ENCODE peak calls at places on chromosomes 13 and 19, in four cellular contexts. H is A549, B is K562, G is GM12878. I is an unnamed sample.

GRCh38 chr13:64855506-64855905 is 2374.6 kb downstream of the PCDH9 start:
- DNase-seq in H (no peak), B (no peak), G (no peak), I (no peak)

GRCh38 chr19:55354698-55355212 is at the start of gene COX6B2:
- DNase-seq in H (no peak), B (peak), G (no peak), I (no peak)

GRCh38 chr13:51525567-51526165 is 58.6 kb upstream of the WDFY2 start:
- DNase-seq in H (peak), B (no peak), G (no peak), I (no peak)

GRCh38 chr19:8585894-8586750 is 8.9 kb upstream of the MYO1F start:
- DNase-seq in H (peak), B (peak), G (no peak), I (peak)

GRCh38 chr13:29681859-29682258 is 86.4 kb upstream of the SLC7A1 start:
- DNase-seq in H (no peak), B (no peak), G (no peak), I (no peak)

GRCh38 chr19:56144396-56144795 is 3.3 kb downstream of the ZNF444 start:
- DNase-seq in H (no peak), B (no peak), G (no peak), I (no peak)

GRCh38 chr19:17226002-17226933 is at the start of gene OCEL1:
- DNase-seq in H (peak), B (peak), G (peak), I (peak)

GRCh38 chr13:77893066-77893465 is 25.6 kb downstream of the EDNRB start:
- DNase-seq in H (no peak), B (no peak), G (no peak), I (no peak)

GRCh38 chr19:17129377-17129776 is 53.8 kb downstream of the MYO9B start:
- DNase-seq in H (no peak), B (no peak), G (no peak), I (no peak)

GRCh38 chr19:43767818-43768217 is 13.0 kb downstream of the KCNN4 start:
- DNase-seq in H (no peak), B (no peak), G (no peak), I (no peak)

GRCh38 chr19:8831373-8831772 is 731 bp downstream of the ZNF558 start:
- DNase-seq in H (no peak), B (no peak), G (no peak), I (no peak)

GRCh38 chr13:34993470-34993869 is 51.4 kb downstream of the NBEA start:
- DNase-seq in H (no peak), B (no peak), G (no peak), I (no peak)

GRCh38 chr13:49810825-49811526 is 18.5 kb upstream of the KPNA3 start:
- DNase-seq in H (peak), B (no peak), G (no peak), I (peak)

GRCh38 chr19:54739587-54740497 is 1.5 kb downstream of the KIR2DL3 start:
- DNase-seq in H (no peak), B (no peak), G (no peak), I (no peak)

GRCh38 chr13:20416223-20416622 is 109.4 kb downstream of the CRYL1 start:
- DNase-seq in H (no peak), B (no peak), G (no peak), I (no peak)

GRCh38 chr13:21901772-21902708 is 231.2 kb downstream of the FGF9 start:
- DNase-seq in H (no peak), B (no peak), G (no peak), I (peak)

GRCh38 chr19:57559008-57559403 is 657 bp downstream of the ZNF550 start:
- DNase-seq in H (peak), B (peak), G (no peak), I (peak)

GRCh38 chr13:84870190-84870589 is 929.0 kb downstream of the SLITRK6 start:
- DNase-seq in H (peak), B (no peak), G (no peak), I (peak)

GRCh38 chr19:32104465-32105235 is 240.8 kb upstream of the ZNF507 start:
- DNase-seq in H (peak), B (no peak), G (no peak), I (no peak)

GRCh38 chr13:93079294-93079693 is 147.3 kb upstream of the GPC6 start:
- DNase-seq in H (no peak), B (no peak), G (no peak), I (no peak)

GRCh38 chr19:16566161-16566560 is 6.1 kb downstream of the SLC35E1 start:
- DNase-seq in H (no peak), B (no peak), G (no peak), I (no peak)

GRCh38 chr19:17216058-17216670 is 1.0 kb downstream of the USE1 start:
- DNase-seq in H (no peak), B (peak), G (no peak), I (no peak)

GRCh38 chr19:10115392-10116084 is 4.0 kb downstream of the P2RY11 start:
- DNase-seq in H (no peak), B (no peak), G (no peak), I (no peak)

GRCh38 chr19:3710265-3710812 is 2.2 kb downstream of the TJP3 start:
- DNase-seq in H (peak), B (peak), G (no peak), I (peak)

GRCh38 chr13:42041684-42042035 is 6.8 kb upstream of the DGKH start:
- DNase-seq in H (peak), B (peak), G (peak), I (no peak)

GRCh38 chr13:20851844-20852402 is 50.6 kb downstream of the XPO4 start:
- DNase-seq in H (no peak), B (no peak), G (no peak), I (no peak)

GRCh38 chr19:1438035-1438932 is at the start of gene RPS15:
- DNase-seq in H (peak), B (peak), G (peak), I (peak)
- TF ChIP-seq REST in H (peak), B (peak), G (no peak), I (no peak)

GRCh38 chr13:102298051-102298450 is 103.8 kb downstream of the FGF14 start:
- DNase-seq in H (no peak), B (no peak), G (no peak), I (no peak)
- TF ChIP-seq RAD21 in H (no peak), B (no peak), G (no peak), I (no peak)

GRCh38 chr19:19006213-19006612 is 27.1 kb downstream of the SUGP2 start:
- DNase-seq in H (no peak), B (no peak), G (no peak), I (no peak)

GRCh38 chr19:19009951-19010350 is 23.4 kb downstream of the SUGP2 start:
- DNase-seq in H (no peak), B (no peak), G (no peak), I (no peak)

GRCh38 chr19:19010551-19010950 is 22.8 kb downstream of the SUGP2 start:
- DNase-seq in H (no peak), B (no peak), G (no peak), I (no peak)
- TF ChIP-seq KDM1A in H (no peak), B (no peak), G (no peak), I (no peak)

GRCh38 chr19:19214892-19215291 is 3.1 kb downstream of the NCAN start:
- DNase-seq in H (no peak), B (peak), G (no peak), I (peak)
- TF ChIP-seq REST in H (peak), B (peak), G (peak), I (peak)

GRCh38 chr19:5993516-5994406 is 15.8 kb upstream of the RANBP3 start:
- DNase-seq in H (no peak), B (no peak), G (no peak), I (no peak)
- TF ChIP-seq RAD21 in H (no peak), B (no peak), G (no peak), I (no peak)

GRCh38 chr13:39571502-39572092 is 31.4 kb downstream of the LHFPL6 start:
- DNase-seq in H (no peak), B (no peak), G (no peak), I (no peak)

GRCh38 chr13:39561971-39562370 is 41.0 kb downstream of the LHFPL6 start:
- DNase-seq in H (no peak), B (no peak), G (no peak), I (no peak)

GRCh38 chr13:39565036-39565949 is 37.7 kb downstream of the LHFPL6 start:
- DNase-seq in H (peak), B (no peak), G (no peak), I (peak)

GRCh38 chr13:39566216-39566869 is 36.6 kb downstream of the LHFPL6 start:
- DNase-seq in H (no peak), B (no peak), G (no peak), I (no peak)

DNA sequence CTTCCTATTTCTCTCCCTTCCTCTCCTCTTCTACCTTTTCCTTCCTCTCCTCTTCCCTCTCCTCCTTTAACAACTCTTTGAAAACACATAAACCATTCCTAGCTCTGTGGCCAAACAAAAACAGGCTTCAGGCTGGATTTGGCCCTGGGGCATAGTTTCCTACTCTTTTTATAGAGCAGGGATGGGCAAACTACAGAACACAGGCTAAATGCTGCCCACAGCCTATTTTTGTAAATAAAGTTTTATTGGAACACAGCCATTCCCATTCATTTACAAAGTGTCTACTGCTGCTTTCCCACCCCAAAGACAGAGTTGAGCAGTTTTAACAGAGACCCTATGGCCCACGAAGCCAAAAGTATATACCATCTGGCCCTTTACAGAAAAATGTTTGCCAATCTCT is 35.4 kb downstream of the LHFPL6 start:
- DNase-seq in H (no peak), B (no peak), G (no peak), I (no peak)
- TF ChIP-seq KDM1A in H (no peak), B (no peak), G (no peak), I (no peak)

GRCh38 chr13:113546571-113547247 is 37.8 kb upstream of the TFDP1 start:
- DNase-seq in H (no peak), B (no peak), G (no peak), I (no peak)

GRCh38 chr13:113544071-113544891 is 40.3 kb upstream of the TFDP1 start:
- DNase-seq in H (no peak), B (no peak), G (no peak), I (peak)

GRCh38 chr13:113545931-113546516 is 38.5 kb upstream of the TFDP1 start:
- DNase-seq in H (no peak), B (no peak), G (no peak), I (no peak)

GRCh38 chr13:113545455-113545930 is 39.1 kb upstream of the TFDP1 start:
- DNase-seq in H (no peak), B (no peak), G (no peak), I (no peak)

DNA sequence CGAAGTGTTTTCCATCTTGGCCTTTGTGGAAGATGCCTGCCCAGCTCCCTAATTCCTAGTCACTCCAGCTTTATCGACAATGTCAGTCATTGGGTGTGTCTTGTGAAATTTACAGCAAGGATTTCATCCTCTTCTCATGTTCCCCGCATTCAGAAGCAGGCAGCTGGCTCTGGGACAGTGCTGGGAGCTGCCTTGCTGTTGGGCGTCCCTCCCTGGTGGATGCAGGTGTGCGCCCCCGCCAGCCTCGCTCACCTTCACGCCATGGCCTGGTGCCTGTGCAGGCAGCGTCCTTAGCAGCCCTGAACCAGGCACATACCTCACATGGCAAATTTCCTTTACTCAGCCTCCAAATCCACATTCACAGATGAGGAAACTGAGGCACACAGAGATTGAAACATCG is 39.7 kb upstream of the TFDP1 start:
- DNase-seq in H (no peak), B (no peak), G (no peak), I (no peak)
- TF ChIP-seq REST in H (no peak), B (no peak), G (no peak), I (no peak)

DNA sequence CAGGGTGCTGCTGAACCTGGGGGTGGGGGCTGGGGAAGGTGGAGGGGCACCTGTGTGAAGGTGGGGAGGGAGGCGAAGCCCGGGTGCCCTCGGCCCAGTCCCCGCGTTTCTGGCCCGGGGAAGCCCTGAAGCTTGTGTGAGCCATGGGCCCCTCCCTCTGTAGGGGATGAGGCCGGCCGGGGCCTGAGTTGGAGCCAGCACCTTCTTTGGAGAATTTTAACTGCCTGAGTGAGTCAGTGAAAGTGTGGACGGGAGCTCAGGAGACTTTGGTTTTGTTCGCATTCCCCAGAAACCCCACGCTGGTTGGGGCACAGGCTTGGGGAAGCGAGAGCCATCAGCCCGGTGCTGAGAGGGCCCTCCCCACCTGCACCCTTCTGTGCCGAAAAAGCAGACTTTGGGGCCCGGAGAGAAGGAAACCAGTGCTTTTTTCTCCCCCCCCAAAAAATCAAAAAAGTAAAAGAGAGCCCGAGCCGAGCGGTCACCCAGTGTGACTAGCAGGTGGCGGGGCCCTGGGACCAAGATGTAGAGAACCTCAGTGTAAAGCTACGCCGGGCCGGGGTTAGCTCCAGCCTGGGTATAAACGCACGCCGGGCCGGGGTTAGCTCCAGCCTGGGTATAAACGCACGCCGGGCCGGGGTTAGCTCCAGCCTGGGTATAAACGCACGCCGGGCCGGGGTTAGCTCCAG is 45.1 kb downstream of the TMEM255B start:
- DNase-seq in H (no peak), B (no peak), G (no peak), I (no peak)
- TF ChIP-seq RAD21 in H (no peak), B (no peak), G (no peak), I (no peak)